ENCODE peak calls at places on chromosomes 2 and 18, in five cellular contexts. G is A549, K is Panc1, I is Right ventricle myocardium superior, P is GM23248. F is an unnamed sample.

GRCh38 chr2:54524236-54524991 is 68.3 kb downstream of the SPTBN1 start:
- DNase-seq in G (no peak), K (no peak), I (no peak), P (peak), F (no peak)

GRCh38 chr2:160474891-160475795 is 18.5 kb downstream of the RBMS1 start:
- DNase-seq in G (no peak), K (no peak), I (no peak), P (no peak), F (no peak)

GRCh38 chr2:231245253-231246094 is 47.0 kb downstream of the ARMC9 start:
- DNase-seq in G (no peak), K (no peak), I (no peak), P (no peak), F (no peak)

GRCh38 chr2:1584691-1585485 is 159.4 kb downstream of the PXDN start:
- DNase-seq in G (no peak), K (no peak), I (peak), P (no peak), F (no peak)

GRCh38 chr18:46721331-46721730 is 35.5 kb downstream of the ST8SIA5 start:
- DNase-seq in G (no peak), K (no peak), I (no peak), P (no peak), F (no peak)

GRCh38 chr2:222298311-222299150 is at the start of gene PAX3:
- DNase-seq in G (no peak), K (no peak), I (no peak), P (no peak), F (no peak)

GRCh38 chr2:43455735-43456642 is 139.8 kb downstream of the THADA start:
- DNase-seq in G (no peak), K (no peak), I (no peak), P (peak), F (no peak)

GRCh38 chr18:22524783-22525182 is 107.1 kb upstream of the CTAGE1 start:
- DNase-seq in G (no peak), K (no peak), I (no peak), P (no peak), F (no peak)

GRCh38 chr2:1771626-1772280 is 27.4 kb upstream of the PXDN start:
- DNase-seq in G (no peak), K (no peak), I (no peak), P (no peak), F (no peak)